ENCODE peak calls at places on chromosomes 7 and 10, in nine cellular contexts. U is foreskin keratinocyte, F is testis, Y is PC-9, P is cardiac muscle cell, W is H9, O is hepatocyte, L is HepG2, H is tibial nerve. S is an unnamed sample. For H3K4me1, the result is how much of the 10 kb centered on the place peaks cover.

GRCh38 chr7:80415522-80415921 is 96.3 kb downstream of the GNAT3 start:
- DNase-seq in U (peak), F (no peak), Y (no peak), P (no peak), W (no peak), O (no peak), L (no peak), H (no peak), S (no peak)

GRCh38 chr10:96413151-96413787 is 54.5 kb upstream of the OPALIN start:
- DNase-seq in U (no peak), F (no peak), Y (no peak), P (no peak), W (no peak), O (no peak), L (no peak), H (no peak), S (peak)

GRCh38 chr10:99870051-99870730 is 87.8 kb downstream of the ABCC2 start:
- DNase-seq in U (no peak), F (no peak), Y (no peak), P (no peak), W (no peak), O (no peak), L (no peak), H (no peak), S (no peak)

GRCh38 chr7:131945948-131946525 is 389.6 kb upstream of the PODXL start:
- DNase-seq in U (no peak), F (no peak), Y (no peak), P (no peak), W (no peak), O (peak), L (no peak), H (no peak), S (peak)

GRCh38 chr7:123865517-123866117 is 20.6 kb downstream of the HYAL4 start:
- DNase-seq in U (no peak), F (peak), Y (peak), P (peak), W (peak), O (peak), L (peak), H (no peak), S (no peak)

GRCh38 chr7:26159243-26159642 is 7.2 kb downstream of the NFE2L3 start:
- DNase-seq in U (no peak), F (no peak), Y (peak), P (no peak), W (no peak), O (no peak), L (peak), H (no peak), S (no peak)

GRCh38 chr7:140176811-140177702 is at the start of gene KDM7A:
- DNase-seq in U (peak), F (peak), Y (peak), P (peak), W (peak), O (peak), L (peak), H (peak), S (peak)

GRCh38 chr7:151925446-151926335 is 30.6 kb upstream of the GALNTL5 start:
- DNase-seq in U (no peak), F (peak), Y (no peak), P (no peak), W (no peak), O (no peak), L (no peak), H (no peak), S (peak)

GRCh38 chr7:3897430-3898385 is 596.7 kb downstream of the SDK1 start:
- DNase-seq in U (no peak), F (peak), Y (peak), P (peak), W (no peak), O (peak), L (peak), H (no peak), S (no peak)

GRCh38 chr7:148153611-148154010 is 437.0 kb upstream of the C7orf33 start:
- DNase-seq in U (no peak), F (peak), Y (no peak), P (peak), W (no peak), O (no peak), L (no peak), H (no peak), S (no peak)

GRCh38 chr7:74584160-74584954 is 73.2 kb upstream of the GTF2I start:
- DNase-seq in U (no peak), F (no peak), Y (no peak), P (no peak), W (no peak), O (peak), L (peak), H (no peak), S (no peak)

GRCh38 chr10:93193886-93194285 is 120.2 kb downstream of the CYP26A1 start:
- DNase-seq in U (no peak), F (no peak), Y (no peak), P (no peak), W (no peak), O (no peak), L (no peak), H (no peak), S (no peak)

GRCh38 chr10:50807851-50808776 is 68.4 kb downstream of the ASAH2B start:
- DNase-seq in U (no peak), F (no peak), Y (no peak), P (no peak), W (no peak), O (peak), L (peak), H (no peak), S (no peak)

GRCh38 chr7:126685018-126685573 is 567.6 kb downstream of the GRM8 start:
- DNase-seq in U (no peak), F (no peak), Y (no peak), P (no peak), W (no peak), O (no peak), L (no peak), H (no peak), S (no peak)

GRCh38 chr10:20688797-20689544 is 208.1 kb downstream of the NEBL start:
- DNase-seq in U (no peak), F (no peak), Y (no peak), P (no peak), W (no peak), O (no peak), L (no peak), H (no peak), S (no peak)

GRCh38 chr7:101174322-101174854 is 5.7 kb downstream of the NAT16 start:
- DNase-seq in U (no peak), F (no peak), Y (no peak), P (no peak), W (peak), O (no peak), L (no peak), H (no peak), S (no peak)

GRCh38 chr7:18685961-18686360 is 190.4 kb downstream of the HDAC9 start:
- DNase-seq in U (no peak), F (no peak), Y (no peak), P (no peak), W (no peak), O (no peak), L (no peak), H (no peak), S (no peak)

GRCh38 chr10:16795410-16796073 is 21.7 kb downstream of the RSU1 start:
- DNase-seq in U (no peak), F (no peak), Y (no peak), P (no peak), W (no peak), O (no peak), L (no peak), H (no peak), S (no peak)

GRCh38 chr10:108956149-108956548 is 967.2 kb downstream of the XPNPEP1 start:
- DNase-seq in U (no peak), F (no peak), Y (no peak), P (no peak), W (no peak), O (no peak), L (no peak), H (no peak), S (no peak)

GRCh38 chr10:420154-421121 is 269.0 kb downstream of the DIP2C start:
- DNase-seq in U (no peak), F (peak), Y (no peak), P (no peak), W (no peak), O (no peak), L (no peak), H (no peak), S (peak)

GRCh38 chr7:129559564-129559963 is 52.0 kb upstream of the NRF1 start:
- DNase-seq in U (no peak), F (no peak), Y (no peak), P (no peak), W (no peak), O (no peak), L (no peak), H (no peak), S (no peak)

GRCh38 chr10:129932996-129933395 is 31.1 kb downstream of the EBF3 start:
- DNase-seq in U (no peak), F (no peak), Y (no peak), P (no peak), W (no peak), O (no peak), L (no peak), H (no peak), S (no peak)

GRCh38 chr10:132544744-132545658 is 7.4 kb downstream of the INPP5A start:
- DNase-seq in U (no peak), F (no peak), Y (no peak), P (no peak), W (no peak), O (no peak), L (no peak), H (no peak), S (peak)

GRCh38 chr10:13913890-13914289 is 327.1 kb downstream of the PRPF18 start:
- DNase-seq in U (no peak), F (peak), Y (no peak), P (no peak), W (no peak), O (no peak), L (no peak), H (no peak), S (peak)

GRCh38 chr7:134452419-134452827 is 6.5 kb downstream of the AKR1B1 start:
- DNase-seq in U (no peak), F (no peak), Y (no peak), P (no peak), W (no peak), O (no peak), L (no peak), H (no peak), S (no peak)

GRCh38 chr10:18577823-18578685 is 73.3 kb downstream of the NSUN6 start:
- DNase-seq in U (no peak), F (no peak), Y (no peak), P (no peak), W (no peak), O (no peak), L (no peak), H (no peak), S (no peak)

GRCh38 chr7:155119801-155120382 is 49.8 kb downstream of the HTR5A start:
- DNase-seq in U (no peak), F (no peak), Y (no peak), P (no peak), W (no peak), O (no peak), L (no peak), H (no peak), S (no peak)

GRCh38 chr7:4799508-4800268 is 24.3 kb downstream of the AP5Z1 start:
- DNase-seq in U (no peak), F (no peak), Y (no peak), P (no peak), W (peak), O (no peak), L (no peak), H (peak), S (no peak)

GRCh38 chr10:18650618-18651017 is 769 bp downstream of the NSUN6 start:
- DNase-seq in U (no peak), F (no peak), Y (no peak), P (no peak), W (no peak), O (no peak), L (no peak), H (no peak), S (no peak)

GRCh38 chr7:123154231-123154860 is 45.4 kb downstream of the SLC13A1 start:
- DNase-seq in U (peak), F (peak), Y (peak), P (peak), W (peak), O (peak), L (peak), H (peak), S (peak)

GRCh38 chr10:127372361-127372760 is 176.0 kb upstream of the INSYN2A start:
- DNase-seq in U (no peak), F (no peak), Y (no peak), P (no peak), W (no peak), O (no peak), L (no peak), H (no peak), S (no peak)

GRCh38 chr7:105723582-105723981 is 142.3 kb upstream of the EFCAB10 start:
- DNase-seq in U (no peak), F (no peak), Y (no peak), P (no peak), W (peak), O (no peak), L (no peak), H (no peak), S (no peak)

GRCh38 chr10:30037620-30038336 is 21.6 kb downstream of the JCAD start:
- DNase-seq in U (no peak), F (no peak), Y (no peak), P (peak), W (no peak), O (no peak), L (no peak), H (no peak), S (no peak)

GRCh38 chr7:155609185-155609584 is 35.3 kb upstream of the RBM33 start:
- DNase-seq in U (no peak), F (no peak), Y (no peak), P (no peak), W (no peak), O (no peak), L (no peak), H (no peak), S (no peak)

GRCh38 chr7:135684134-135684533 is 21.8 kb downstream of the STMP1 start:
- DNase-seq in U (no peak), F (no peak), Y (no peak), P (no peak), W (no peak), O (no peak), L (no peak), H (no peak), S (no peak)

GRCh38 chr10:66877359-66877758 is 48.5 kb upstream of the LRRTM3 start:
- DNase-seq in U (no peak), F (no peak), Y (no peak), P (no peak), W (no peak), O (peak), L (no peak), H (no peak), S (no peak)

GRCh38 chr10:108601856-108602255 is 1321.5 kb downstream of the XPNPEP1 start:
- DNase-seq in U (peak), F (no peak), Y (no peak), P (no peak), W (no peak), O (no peak), L (no peak), H (no peak), S (no peak)

GRCh38 chr7:112206238-112207105 is at the start of the genes DOCK4 and ZNF277:
- DNase-seq in U (peak), F (peak), Y (peak), P (peak), W (peak), O (peak), L (peak), H (peak), S (peak)
- TF ChIP-seq CTCF in U (peak), F (no peak), Y (no peak), P (no peak), W (no peak), O (no peak), L (peak), H (no peak), S (no peak)

GRCh38 chr7:36865019-36865418 is 140.7 kb upstream of the AOAH start:
- DNase-seq in U (no peak), F (no peak), Y (no peak), P (no peak), W (no peak), O (no peak), L (no peak), H (no peak), S (no peak)

GRCh38 chr7:36862685-36863375 is 138.5 kb upstream of the AOAH start:
- DNase-seq in U (no peak), F (no peak), Y (no peak), P (peak), W (no peak), O (no peak), L (no peak), H (no peak), S (no peak)

GRCh38 chr7:36855330-36855729 is 131.0 kb upstream of the AOAH start:
- DNase-seq in U (peak), F (no peak), Y (no peak), P (no peak), W (no peak), O (no peak), L (no peak), H (no peak), S (no peak)

GRCh38 chr7:36863901-36864701 is 139.8 kb upstream of the AOAH start:
- DNase-seq in U (no peak), F (no peak), Y (no peak), P (peak), W (no peak), O (peak), L (peak), H (no peak), S (no peak)

DNA sequence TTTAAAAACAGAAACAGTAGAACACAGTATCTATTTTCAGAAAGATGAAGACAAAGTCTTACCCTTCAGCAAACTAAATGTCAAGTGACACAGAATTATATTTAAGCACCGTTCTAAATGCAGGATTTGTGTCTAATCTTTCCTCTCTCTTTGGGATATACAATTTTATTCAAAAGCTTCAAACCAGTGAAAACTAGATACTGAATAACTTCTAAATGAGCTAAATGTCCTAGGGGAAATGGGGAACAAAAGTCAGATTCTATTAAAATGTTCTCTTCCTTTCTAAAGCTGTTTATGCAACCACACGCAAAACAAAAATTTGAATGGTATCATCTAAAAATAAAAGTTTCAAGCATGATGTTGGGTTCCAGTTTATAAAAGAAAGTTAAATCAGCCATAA is 136.4 kb upstream of the AOAH start:
- DNase-seq in U (no peak), F (no peak), Y (no peak), P (no peak), W (no peak), O (no peak), L (no peak), H (no peak), S (no peak)
- H3K4me1 ChIP-seq in U (under half), F (under half), Y (under half), P (under half), W (under half), O (under half), L (under half), H (under half), S (under half)

DNA sequence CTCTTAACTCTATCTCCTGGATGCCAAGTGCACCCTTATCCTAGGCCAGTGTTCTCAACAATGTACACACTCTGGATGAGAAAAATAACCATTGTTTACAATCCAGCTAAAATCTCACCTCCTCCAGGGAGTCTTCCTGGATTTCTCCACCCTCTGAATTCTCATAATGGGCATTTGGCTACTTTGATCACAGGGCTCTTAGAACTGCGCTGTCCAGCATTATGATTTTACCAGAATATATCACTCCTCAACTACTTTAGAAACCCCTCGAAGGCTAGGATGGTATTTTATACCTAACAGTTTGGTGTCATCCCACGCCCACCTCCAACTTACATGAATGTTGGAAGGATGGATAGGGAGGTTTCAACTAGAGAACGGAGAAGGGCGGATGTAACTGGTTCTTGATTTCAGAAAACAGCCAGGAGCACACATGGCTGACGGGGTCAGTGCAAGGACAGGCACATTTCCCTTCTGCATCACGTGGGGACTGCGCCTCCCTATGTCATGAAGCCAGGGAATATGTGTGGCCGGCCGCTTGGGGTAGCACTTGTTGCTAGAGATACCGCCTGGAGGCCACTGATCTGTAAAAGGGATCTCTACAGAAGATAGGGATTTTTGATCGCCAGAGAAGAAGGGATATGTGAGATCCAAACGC is 1.2 kb upstream of the ATP6V0E2 start:
- DNase-seq in U (peak), F (peak), Y (peak), P (peak), W (peak), O (peak), L (peak), H (peak), S (peak)
- TF ChIP-seq CTCF in U (peak), F (no peak), Y (no peak), P (no peak), W (peak), O (peak), L (peak), H (no peak), S (no peak)

DNA sequence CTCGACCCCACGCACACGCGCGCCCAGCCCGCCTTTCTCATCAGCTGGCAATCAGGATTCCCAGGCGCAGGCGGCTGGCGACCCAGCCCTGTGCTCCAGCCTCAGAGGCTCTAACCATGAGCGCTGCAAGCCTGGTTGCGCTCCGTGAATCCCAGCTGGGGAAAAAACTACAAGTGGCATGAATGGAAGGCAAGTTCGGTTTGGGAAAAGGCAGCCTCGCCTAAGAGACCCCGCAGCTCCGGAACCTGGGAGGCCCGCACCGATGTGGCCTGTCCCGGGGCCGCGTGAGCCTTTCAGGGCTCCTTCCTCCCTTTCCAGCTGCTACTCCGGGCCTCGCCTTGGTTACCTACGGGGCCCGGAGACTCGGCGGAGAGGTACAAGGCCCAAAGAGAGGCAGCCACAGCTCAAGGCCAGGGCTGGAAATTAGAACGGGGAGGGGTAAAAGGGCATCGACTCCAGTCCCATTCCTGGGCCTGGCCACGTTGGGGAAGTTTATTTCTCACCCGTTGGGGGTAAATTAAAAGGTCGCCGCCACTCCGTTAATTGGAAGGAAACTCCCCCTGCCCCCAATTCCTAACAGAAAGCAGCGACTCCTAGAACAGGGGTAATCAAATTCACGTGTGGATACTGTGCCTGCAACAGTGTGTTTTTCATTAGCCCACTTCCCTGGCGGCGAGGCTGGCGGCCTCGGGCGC is 1.3 kb upstream of the HOXA9 start:
- DNase-seq in U (peak), F (no peak), Y (no peak), P (no peak), W (no peak), O (no peak), L (no peak), H (no peak), S (no peak)
- H3K4me1 ChIP-seq in U (under half), F (under half), Y (under half), P (under half), W (under half), O (under half), L (under half), H (under half), S (under half)

GRCh38 chr7:133344275-133344674 is 91.4 kb downstream of the EXOC4 start:
- DNase-seq in U (no peak), F (no peak), Y (no peak), P (no peak), W (no peak), O (no peak), L (no peak), H (no peak), S (no peak)
- TF ChIP-seq CTCF in U (peak), F (peak), Y (peak), P (peak), W (peak), O (peak), L (peak), H (no peak), S (no peak)